ENCODE peak calls at places on chromosomes 3 and 15, in six cellular contexts. One of them, this sample, is unnamed. For H3K4me1 and H3K27me3, the result is how much of the 10 kb centered on the place peaks cover.

GRCh38 chr3:43522702-43523362 is 99.0 kb downstream of the ANO10 start:
- DNase-seq in Panc1: no peak
- DNase-seq in colonic mucosa: no peak
- DNase-seq in fibroblast of lung: peak
- DNase-seq in mammary epithelial cell: peak
- DNase-seq in breast epithelium: no peak
- DNase-seq in this sample: no peak

GRCh38 chr15:80615783-80616391 is 79.2 kb upstream of the ABHD17C start:
- DNase-seq in breast epithelium: peak
- DNase-seq in fibroblast of lung: peak
- DNase-seq in colonic mucosa: peak
- DNase-seq in mammary epithelial cell: peak
- DNase-seq in Panc1: no peak
- DNase-seq in this sample: peak

GRCh38 chr3:165513715-165514711 is 317.8 kb upstream of the SLITRK3 start:
- DNase-seq in mammary epithelial cell: peak
- DNase-seq in breast epithelium: no peak
- DNase-seq in Panc1: no peak
- DNase-seq in colonic mucosa: peak
- DNase-seq in fibroblast of lung: no peak
- DNase-seq in this sample: no peak

GRCh38 chr15:40081691-40082194 is 26.9 kb downstream of the BMF start:
- DNase-seq in breast epithelium: peak
- DNase-seq in Panc1: no peak
- DNase-seq in fibroblast of lung: peak
- DNase-seq in mammary epithelial cell: peak
- DNase-seq in colonic mucosa: peak
- DNase-seq in this sample: no peak

GRCh38 chr3:25404569-25404968 is 23.5 kb upstream of the RARB start:
- DNase-seq in mammary epithelial cell: no peak
- DNase-seq in colonic mucosa: no peak
- DNase-seq in Panc1: no peak
- DNase-seq in breast epithelium: no peak
- DNase-seq in fibroblast of lung: no peak
- DNase-seq in this sample: no peak

GRCh38 chr15:68572921-68573320 is 5.9 kb upstream of the CORO2B start:
- DNase-seq in mammary epithelial cell: no peak
- DNase-seq in colonic mucosa: no peak
- DNase-seq in breast epithelium: no peak
- DNase-seq in fibroblast of lung: no peak
- DNase-seq in Panc1: no peak
- DNase-seq in this sample: no peak

GRCh38 chr15:90154861-90155626 is 46.1 kb upstream of the SEMA4B start:
- DNase-seq in mammary epithelial cell: peak
- DNase-seq in colonic mucosa: peak
- DNase-seq in breast epithelium: peak
- DNase-seq in fibroblast of lung: peak
- DNase-seq in Panc1: peak
- DNase-seq in this sample: no peak

GRCh38 chr3:148975277-148975676 is 16.1 kb upstream of the GYG1 start:
- DNase-seq in breast epithelium: no peak
- DNase-seq in mammary epithelial cell: no peak
- DNase-seq in colonic mucosa: no peak
- DNase-seq in Panc1: no peak
- DNase-seq in fibroblast of lung: no peak
- DNase-seq in this sample: no peak

GRCh38 chr15:100818927-100819326 is 60.7 kb upstream of the ALDH1A3 start:
- DNase-seq in fibroblast of lung: peak
- DNase-seq in breast epithelium: no peak
- DNase-seq in colonic mucosa: no peak
- DNase-seq in mammary epithelial cell: no peak
- DNase-seq in Panc1: no peak
- DNase-seq in this sample: no peak

GRCh38 chr15:70121656-70122297 is 24.1 kb upstream of the TLE3 start:
- DNase-seq in colonic mucosa: peak
- DNase-seq in fibroblast of lung: peak
- DNase-seq in Panc1: no peak
- DNase-seq in breast epithelium: no peak
- DNase-seq in mammary epithelial cell: peak
- DNase-seq in this sample: no peak

GRCh38 chr3:134446800-134447199 is 39.0 kb downstream of the ANAPC13 start:
- DNase-seq in fibroblast of lung: peak
- DNase-seq in breast epithelium: peak
- DNase-seq in colonic mucosa: no peak
- DNase-seq in mammary epithelial cell: peak
- DNase-seq in Panc1: no peak
- DNase-seq in this sample: no peak

GRCh38 chr3:16101295-16102186 is 72.9 kb upstream of the GALNT15 start:
- DNase-seq in mammary epithelial cell: peak
- DNase-seq in fibroblast of lung: peak
- DNase-seq in colonic mucosa: peak
- DNase-seq in breast epithelium: peak
- DNase-seq in Panc1: no peak
- DNase-seq in this sample: peak

GRCh38 chr3:33438284-33438668 is 1.9 kb downstream of the UBP1 start:
- DNase-seq in mammary epithelial cell: peak
- DNase-seq in fibroblast of lung: peak
- DNase-seq in breast epithelium: no peak
- DNase-seq in Panc1: no peak
- DNase-seq in colonic mucosa: no peak
- DNase-seq in this sample: no peak

GRCh38 chr15:51097553-51098330 is 3.0 kb upstream of the TNFAIP8L3 start:
- DNase-seq in fibroblast of lung: peak
- DNase-seq in Panc1: no peak
- DNase-seq in mammary epithelial cell: peak
- DNase-seq in breast epithelium: no peak
- DNase-seq in colonic mucosa: no peak
- DNase-seq in this sample: no peak

GRCh38 chr15:26065723-26066122 is 202.6 kb upstream of the ATP10A start:
- DNase-seq in fibroblast of lung: no peak
- DNase-seq in Panc1: no peak
- DNase-seq in breast epithelium: no peak
- DNase-seq in mammary epithelial cell: no peak
- DNase-seq in colonic mucosa: no peak
- DNase-seq in this sample: no peak

GRCh38 chr15:57972801-57973311 is 92.7 kb downstream of the ALDH1A2 start:
- DNase-seq in mammary epithelial cell: no peak
- DNase-seq in colonic mucosa: no peak
- DNase-seq in Panc1: no peak
- DNase-seq in breast epithelium: no peak
- DNase-seq in fibroblast of lung: no peak
- DNase-seq in this sample: no peak

GRCh38 chr15:57973534-57973933 is 92.0 kb downstream of the ALDH1A2 start:
- DNase-seq in fibroblast of lung: no peak
- DNase-seq in mammary epithelial cell: no peak
- DNase-seq in colonic mucosa: no peak
- DNase-seq in Panc1: no peak
- DNase-seq in breast epithelium: no peak
- DNase-seq in this sample: no peak

GRCh38 chr15:57969355-57969754 is 96.2 kb downstream of the ALDH1A2 start:
- DNase-seq in colonic mucosa: no peak
- DNase-seq in Panc1: no peak
- DNase-seq in mammary epithelial cell: peak
- DNase-seq in breast epithelium: no peak
- DNase-seq in fibroblast of lung: no peak
- DNase-seq in this sample: no peak
- TF ChIP-seq CTCF in colonic mucosa: peak
- TF ChIP-seq CTCF in Panc1: peak
- TF ChIP-seq CTCF in mammary epithelial cell: peak
- TF ChIP-seq CTCF in breast epithelium: no peak
- TF ChIP-seq CTCF in fibroblast of lung: peak
- TF ChIP-seq CTCF in this sample: peak

DNA sequence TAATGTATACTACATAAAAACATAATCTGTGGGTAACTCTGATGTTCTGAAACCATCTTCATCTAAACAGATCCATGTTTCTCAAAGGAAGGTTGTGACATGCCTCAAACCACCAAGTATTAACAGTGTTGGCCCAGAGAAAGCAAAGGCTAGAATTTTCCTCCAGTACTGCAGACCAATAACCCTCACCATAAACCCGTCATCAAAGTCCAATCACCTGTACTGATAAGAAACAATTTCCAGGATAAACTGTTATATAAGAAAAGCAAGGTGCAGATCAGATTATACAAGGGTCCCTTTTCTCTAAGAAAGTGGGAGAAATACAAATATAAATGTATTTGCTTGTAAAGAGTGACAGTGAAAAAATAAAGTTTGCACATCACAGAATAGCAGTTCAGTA is 32.3 kb downstream of the TBC1D2B start:
- DNase-seq in breast epithelium: no peak
- DNase-seq in colonic mucosa: peak
- DNase-seq in fibroblast of lung: no peak
- DNase-seq in Panc1: no peak
- DNase-seq in mammary epithelial cell: no peak
- DNase-seq in this sample: no peak
- H3K4me1 ChIP-seq in breast epithelium: under half
- H3K4me1 ChIP-seq in colonic mucosa: under half
- H3K4me1 ChIP-seq in fibroblast of lung: under half
- H3K4me1 ChIP-seq in Panc1: under half
- H3K4me1 ChIP-seq in mammary epithelial cell: under half
- H3K4me1 ChIP-seq in this sample: under half

GRCh38 chr3:122947621-122948202 is 79.9 kb downstream of the SEMA5B start:
- DNase-seq in mammary epithelial cell: no peak
- DNase-seq in fibroblast of lung: no peak
- DNase-seq in Panc1: no peak
- DNase-seq in colonic mucosa: no peak
- DNase-seq in breast epithelium: no peak
- DNase-seq in this sample: no peak

GRCh38 chr3:122955916-122956684 is 71.5 kb downstream of the SEMA5B start:
- DNase-seq in fibroblast of lung: no peak
- DNase-seq in Panc1: no peak
- DNase-seq in mammary epithelial cell: no peak
- DNase-seq in colonic mucosa: no peak
- DNase-seq in breast epithelium: no peak
- DNase-seq in this sample: no peak

GRCh38 chr3:122956685-122957455 is 70.7 kb downstream of the SEMA5B start:
- DNase-seq in mammary epithelial cell: no peak
- DNase-seq in colonic mucosa: no peak
- DNase-seq in Panc1: no peak
- DNase-seq in fibroblast of lung: no peak
- DNase-seq in breast epithelium: no peak
- DNase-seq in this sample: no peak

GRCh38 chr3:122948398-122948797 is 79.2 kb downstream of the SEMA5B start:
- DNase-seq in mammary epithelial cell: no peak
- DNase-seq in breast epithelium: no peak
- DNase-seq in colonic mucosa: no peak
- DNase-seq in fibroblast of lung: no peak
- DNase-seq in Panc1: no peak
- DNase-seq in this sample: no peak

GRCh38 chr3:122952509-122952908 is 75.1 kb downstream of the SEMA5B start:
- DNase-seq in colonic mucosa: no peak
- DNase-seq in breast epithelium: no peak
- DNase-seq in Panc1: no peak
- DNase-seq in fibroblast of lung: no peak
- DNase-seq in mammary epithelial cell: peak
- DNase-seq in this sample: no peak
- H3K27me3 ChIP-seq in colonic mucosa: under half
- H3K27me3 ChIP-seq in breast epithelium: under half
- H3K27me3 ChIP-seq in Panc1: under half
- H3K27me3 ChIP-seq in fibroblast of lung: under half
- H3K27me3 ChIP-seq in mammary epithelial cell: under half
- H3K27me3 ChIP-seq in this sample: under half

DNA sequence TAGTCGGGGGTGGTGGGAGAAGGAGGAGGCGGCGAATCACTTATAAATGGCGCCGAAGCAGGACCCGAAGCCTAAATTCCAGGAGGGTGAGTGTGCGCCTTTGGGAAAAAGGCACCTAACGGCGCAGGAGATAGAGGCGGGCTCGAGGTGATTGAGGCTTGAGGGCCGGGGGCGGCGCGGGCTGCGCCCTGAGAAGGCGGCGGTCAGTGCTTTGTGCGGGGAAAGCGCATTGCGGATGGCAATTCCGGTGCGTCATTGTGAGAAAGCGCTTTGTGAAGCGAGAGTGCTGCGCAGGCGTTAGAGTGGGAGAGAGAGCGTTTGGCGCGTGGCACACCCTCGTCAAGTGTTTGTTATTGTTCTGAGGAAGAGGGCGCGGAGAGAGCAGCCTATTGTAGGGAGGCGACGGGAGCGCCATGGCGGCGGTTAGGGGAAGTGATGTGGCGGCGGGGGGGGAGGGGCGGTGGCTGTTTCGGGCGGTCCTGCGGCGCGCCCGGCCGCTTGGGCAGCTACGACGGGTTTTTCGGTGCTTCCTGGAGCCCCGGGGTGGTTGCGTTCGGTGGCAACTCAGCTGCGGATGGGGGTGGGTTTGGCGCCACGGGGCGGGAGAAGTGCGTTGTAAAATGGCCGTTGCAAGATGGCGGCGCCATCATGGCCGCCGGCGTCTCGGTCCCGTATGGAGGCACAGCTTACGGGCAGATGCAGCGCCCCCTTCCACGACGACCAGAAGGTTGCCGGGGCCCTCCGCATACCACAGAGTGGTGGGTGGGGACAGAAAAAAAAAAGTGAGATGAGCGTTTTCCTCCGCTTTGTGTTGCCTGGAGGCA is 494 bp downstream of the MORF4L1 start:
- DNase-seq in breast epithelium: peak
- DNase-seq in Panc1: peak
- DNase-seq in colonic mucosa: peak
- DNase-seq in mammary epithelial cell: peak
- DNase-seq in fibroblast of lung: peak
- DNase-seq in this sample: peak
- TF ChIP-seq CTCF in breast epithelium: peak
- TF ChIP-seq CTCF in Panc1: no peak
- TF ChIP-seq CTCF in colonic mucosa: no peak
- TF ChIP-seq CTCF in mammary epithelial cell: no peak
- TF ChIP-seq CTCF in fibroblast of lung: peak
- TF ChIP-seq CTCF in this sample: peak

DNA sequence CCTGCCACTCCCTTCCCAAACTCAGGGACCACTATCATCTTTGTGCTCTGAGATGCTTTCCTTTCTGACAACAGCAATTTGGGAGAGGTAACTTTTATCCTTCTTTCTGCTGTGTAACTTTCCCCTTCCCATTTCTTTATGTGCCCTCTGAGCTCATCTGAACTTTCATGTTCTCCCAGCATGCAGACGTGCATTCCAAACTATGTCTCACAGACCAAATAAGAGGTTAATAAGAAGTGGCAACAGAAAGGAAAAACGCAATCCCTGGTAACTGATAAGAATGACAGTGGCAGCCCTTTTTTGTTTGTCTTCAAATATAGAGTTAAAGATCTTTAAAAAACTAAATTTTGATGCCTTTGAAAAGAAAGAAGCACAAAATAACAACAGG is 533.4 kb downstream of the FOXP1 start:
- DNase-seq in fibroblast of lung: peak
- DNase-seq in breast epithelium: no peak
- DNase-seq in colonic mucosa: no peak
- DNase-seq in mammary epithelial cell: no peak
- DNase-seq in Panc1: no peak
- DNase-seq in this sample: no peak
- H3K4me1 ChIP-seq in fibroblast of lung: under half
- H3K4me1 ChIP-seq in breast epithelium: under half
- H3K4me1 ChIP-seq in colonic mucosa: under half
- H3K4me1 ChIP-seq in mammary epithelial cell: under half
- H3K4me1 ChIP-seq in Panc1: under half
- H3K4me1 ChIP-seq in this sample: under half

DNA sequence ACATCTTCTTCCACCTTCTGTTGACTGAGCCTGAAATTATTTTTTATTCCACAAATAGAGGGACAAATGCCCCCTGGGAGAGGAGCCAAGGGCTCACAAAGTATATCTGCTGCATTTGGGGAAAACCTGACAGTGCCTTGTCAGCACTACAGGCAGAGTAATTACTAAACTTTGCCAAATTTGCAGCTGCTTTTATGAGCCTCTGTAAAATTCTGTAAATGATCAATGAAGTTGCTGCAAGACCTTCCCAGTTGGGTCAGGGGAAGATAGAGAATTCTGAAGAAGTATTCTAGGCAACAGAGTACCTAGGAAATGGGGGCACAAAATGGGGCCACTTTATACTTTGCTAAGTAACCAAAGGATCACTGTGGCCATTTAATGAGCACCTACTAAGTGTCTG is 10.5 kb downstream of the GHSR start:
- DNase-seq in mammary epithelial cell: no peak
- DNase-seq in Panc1: no peak
- DNase-seq in colonic mucosa: no peak
- DNase-seq in fibroblast of lung: no peak
- DNase-seq in breast epithelium: no peak
- DNase-seq in this sample: no peak
- H3K27me3 ChIP-seq in mammary epithelial cell: under half
- H3K27me3 ChIP-seq in Panc1: under half
- H3K27me3 ChIP-seq in colonic mucosa: under half
- H3K27me3 ChIP-seq in fibroblast of lung: under half
- H3K27me3 ChIP-seq in breast epithelium: under half
- H3K27me3 ChIP-seq in this sample: under half

This sample was measured in RWPE2.